ENCODE peak calls at places on chromosomes 12 and 14, in six cellular contexts. N is stomach; H is WERI-Rb-1; Y is BJ; M is effector memory CD4-positive, alpha-beta T cell; V is HepG2. G is an unnamed sample.

GRCh38 chr12:59408431-59408830 is 187.4 kb upstream of the SLC16A7 start:
- DNase-seq in M (no peak), H (no peak), N (no peak), V (no peak), Y (no peak), G (no peak)

GRCh38 chr12:41653386-41654110 is 465.4 kb downstream of the PDZRN4 start:
- DNase-seq in N (no peak), Y (no peak), M (no peak), V (no peak), H (no peak), G (no peak)

GRCh38 chr14:106694638-106695393 is 1168.4 kb downstream of the TMEM121 start:
- DNase-seq in V (no peak), H (peak; percentile 15), Y (no peak), M (peak; percentile 22), N (no peak), G (peak; percentile 61)

GRCh38 chr12:109532721-109533486 is 40.4 kb downstream of the MMAB start:
- DNase-seq in H (no peak), N (no peak), V (no peak), Y (no peak), M (no peak), G (no peak)

GRCh38 chr14:64440494-64440893 is 24.8 kb upstream of the AKAP5 start:
- DNase-seq in V (no peak), N (no peak), M (no peak), Y (no peak), H (no peak), G (no peak)

GRCh38 chr12:88639361-88639760 is 59.1 kb upstream of the KITLG start:
- DNase-seq in Y (no peak), V (no peak), H (peak; percentile 11), N (no peak), M (no peak), G (no peak)

GRCh38 chr12:126784328-126784921 is 1482.5 kb upstream of the TMEM132C start:
- DNase-seq in N (peak; percentile 39), Y (no peak), V (peak; percentile 2), M (no peak), H (peak; percentile 85), G (no peak)

GRCh38 chr12:104742551-104742961 is 215.5 kb downstream of the SLC41A2 start:
- DNase-seq in Y (no peak), N (peak; percentile 44), V (no peak), H (no peak), M (no peak), G (no peak)

GRCh38 chr14:51867753-51868152 is 7.3 kb downstream of the GNG2 start:
- DNase-seq in H (no peak), Y (no peak), V (no peak), N (no peak), M (no peak), G (no peak)

GRCh38 chr14:40417777-40418401 is 985.7 kb upstream of the FBXO33 start:
- DNase-seq in V (peak; percentile 62), H (peak; percentile 43), N (peak; percentile 25), Y (no peak), M (no peak), G (no peak)

GRCh38 chr12:47188576-47189441 is 109.0 kb upstream of the AMIGO2 start:
- DNase-seq in Y (peak; percentile 43), N (no peak), M (no peak), H (no peak), V (no peak), G (no peak)

GRCh38 chr14:96502621-96503251 is 554 bp downstream of the PAPOLA start:
- DNase-seq in H (peak; percentile 39), Y (no peak), N (peak; percentile 59), V (peak; percentile 26), M (no peak), G (no peak)

GRCh38 chr14:104357689-104358527 is 219.5 kb downstream of the KIF26A start:
- DNase-seq in H (peak; percentile 3), Y (no peak), M (no peak), N (peak; percentile 10), V (no peak), G (no peak)

GRCh38 chr14:76546426-76547221 is 170.7 kb downstream of the ESRRB start:
- DNase-seq in H (peak; percentile 80), Y (no peak), V (peak; percentile 25), N (no peak), M (no peak), G (peak; percentile 7)

GRCh38 chr14:45038865-45039264 is 45.1 kb upstream of the PRPF39 start:
- DNase-seq in H (no peak), M (no peak), N (no peak), V (no peak), Y (no peak), G (no peak)

GRCh38 chr14:45041641-45042040 is 42.3 kb upstream of the PRPF39 start:
- DNase-seq in Y (no peak), M (no peak), H (no peak), N (no peak), V (no peak), G (no peak)

GRCh38 chr14:45034730-45035129 is 49.2 kb upstream of the PRPF39 start:
- DNase-seq in H (no peak), N (no peak), M (no peak), V (no peak), Y (no peak), G (no peak)

GRCh38 chr14:45038256-45038655 is 45.7 kb upstream of the PRPF39 start:
- DNase-seq in N (no peak), H (no peak), V (no peak), M (no peak), Y (no peak), G (no peak)

GRCh38 chr14:45039390-45039789 is 44.5 kb upstream of the PRPF39 start:
- DNase-seq in Y (no peak), H (no peak), V (no peak), N (no peak), M (no peak), G (no peak)
- H3K27me3 ChIP-seq in Y (no peaks in the 10 kb centered on the region), H (no peaks in the 10 kb centered on the region), V (no peaks in the 10 kb centered on the region), N (no peaks in the 10 kb centered on the region), M (no peaks in the 10 kb centered on the region), G (no peaks in the 10 kb centered on the region)

GRCh38 chr12:1834186-1834925 is 14.0 kb downstream of the LRTM2 start:
- DNase-seq in N (no peak), M (no peak), H (no peak), V (no peak), Y (no peak), G (no peak)
- H3K27me3 ChIP-seq in N (peaks cover 13% of the 10 kb centered on the region), M (peaks cover 11% of the 10 kb centered on the region), H (no peaks in the 10 kb centered on the region), V (peaks cover 45% of the 10 kb centered on the region), Y (peaks cover 8% of the 10 kb centered on the region), G (no peaks in the 10 kb centered on the region)

GRCh38 chr12:113059071-113059595 is 2.6 kb downstream of the DTX1 start:
- DNase-seq in N (no peak), V (no peak), H (no peak), Y (no peak), M (no peak), G (no peak)
- H3K27me3 ChIP-seq in N (peaks cover 41% of the 10 kb centered on the region), V (peaks cover 29% of the 10 kb centered on the region), H (no peaks in the 10 kb centered on the region), Y (peaks cover 25% of the 10 kb centered on the region), M (no peaks in the 10 kb centered on the region), G (peaks cover 2% of the 10 kb centered on the region)

DNA sequence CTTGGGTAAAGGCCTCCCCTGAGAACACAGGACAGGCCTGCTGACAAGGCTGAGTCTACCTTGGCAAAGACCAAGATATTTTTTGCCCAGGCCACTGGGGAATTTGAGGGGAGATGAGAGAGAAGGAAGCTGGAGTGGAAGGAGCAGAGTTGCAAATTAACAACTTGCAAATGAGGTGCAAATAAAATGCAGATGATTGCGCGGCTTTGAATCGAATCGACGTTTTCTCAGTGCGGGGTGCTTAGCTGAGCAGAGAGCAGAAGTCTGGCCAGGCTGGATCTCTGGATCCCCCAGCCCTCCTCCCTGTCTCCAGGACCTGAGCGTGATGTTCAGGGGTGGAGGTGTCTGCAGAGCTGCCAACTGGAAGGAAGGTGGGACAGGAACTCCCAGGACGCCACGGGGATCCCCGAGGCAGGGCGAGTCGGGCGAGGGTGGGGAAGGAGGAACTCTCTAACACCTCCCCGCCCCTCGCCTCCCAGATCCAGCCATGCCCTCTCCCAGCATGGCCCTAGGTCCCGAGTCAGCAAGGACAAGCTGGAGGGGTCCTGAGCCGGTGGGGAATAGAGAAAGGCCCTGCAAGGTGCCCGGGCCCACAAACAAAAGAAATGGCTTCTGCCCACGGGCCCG is 534 bp upstream of the CARMIL3 start:
- DNase-seq in N (peak; percentile 28), M (no peak), Y (no peak), V (no peak), H (no peak), G (no peak)
- H3K27me3 ChIP-seq in N (peaks cover 6% of the 10 kb centered on the region), M (no peaks in the 10 kb centered on the region), Y (peaks cover 14% of the 10 kb centered on the region), V (peaks cover 70% of the 10 kb centered on the region), H (no peaks in the 10 kb centered on the region), G (peaks cover 5% of the 10 kb centered on the region)

GRCh38 chr12:110656071-110656655 is 32.8 kb downstream of the HVCN1 start:
- DNase-seq in M (no peak), Y (no peak), V (no peak), N (no peak), H (no peak), G (no peak)
- H3K27me3 ChIP-seq in M (no peaks in the 10 kb centered on the region), Y (no peaks in the 10 kb centered on the region), V (no peaks in the 10 kb centered on the region), N (no peaks in the 10 kb centered on the region), H (no peaks in the 10 kb centered on the region), G (no peaks in the 10 kb centered on the region)

GRCh38 chr14:21536395-21537087 is 10.4 kb upstream of the SALL2 start:
- DNase-seq in V (no peak), H (peak; percentile 33), N (no peak), M (no peak), Y (no peak), G (no peak)
- H3K27me3 ChIP-seq in V (peaks cover 26% of the 10 kb centered on the region), H (no peaks in the 10 kb centered on the region), N (peaks cover 23% of the 10 kb centered on the region), M (peaks cover 12% of the 10 kb centered on the region), Y (peaks cover 26% of the 10 kb centered on the region), G (peaks cover 48% of the 10 kb centered on the region)

GRCh38 chr12:54041097-54041690 is 8.3 kb downstream of the HOXC5 start:
- DNase-seq in N (no peak), V (no peak), M (no peak), Y (no peak), H (no peak), G (no peak)
- H3K27me3 ChIP-seq in N (peaks cover 11% of the 10 kb centered on the region), V (peaks cover 56% of the 10 kb centered on the region), M (peaks cover 39% of the 10 kb centered on the region), Y (peaks cover 18% of the 10 kb centered on the region), H (no peaks in the 10 kb centered on the region), G (peaks cover 41% of the 10 kb centered on the region)

G was measured in CD4-positive, CD25-positive, alpha-beta regulatory T cell.